ENCODE peak calls at places on chromosomes 16 and 17, in ten cellular contexts. X, O, P, Z, U, Y, S, M, D and V are unnamed samples.

GRCh38 chr16:55700067-55700466 is 44.3 kb downstream of the SLC6A2 start:
- DNase-seq in S (no peak), P (no peak), O (no peak), U (no peak), M (no peak), D (no peak), Y (no peak), X (no peak), Z (no peak), V (no peak)

GRCh38 chr17:14730821-14731220 is 429.9 kb downstream of the HS3ST3B1 start:
- DNase-seq in O (no peak), D (no peak), Z (no peak), Y (no peak), X (no peak), S (no peak), U (no peak), P (no peak), M (no peak), V (no peak)

GRCh38 chr17:3993493-3994220 is 29.4 kb upstream of the ATP2A3 start:
- DNase-seq in Z (no peak), O (no peak), S (no peak), M (no peak), U (no peak), P (peak; percentile 34), Y (no peak), X (no peak), D (no peak), V (no peak)

GRCh38 chr17:69643686-69644085 is 229.2 kb downstream of the MAP2K6 start:
- DNase-seq in S (no peak), U (no peak), X (no peak), Z (no peak), O (no peak), P (peak; percentile 90), D (no peak), M (no peak), Y (no peak), V (no peak)

GRCh38 chr17:9212376-9213310 is 191.3 kb downstream of the NTN1 start:
- DNase-seq in U (no peak), Y (no peak), D (no peak), P (no peak), M (no peak), Z (peak; percentile 53), X (no peak), S (no peak), O (no peak), V (no peak)

GRCh38 chr16:69522732-69523404 is 42.9 kb upstream of the NFAT5 start:
- DNase-seq in Y (no peak), O (no peak), U (no peak), X (no peak), P (no peak), S (no peak), Z (no peak), D (no peak), M (no peak), V (no peak)

GRCh38 chr16:65176603-65177002 is 54.7 kb upstream of the CDH11 start:
- DNase-seq in P (peak; percentile 76), X (no peak), U (no peak), M (no peak), Z (no peak), Y (no peak), D (no peak), S (no peak), O (no peak), V (no peak)

GRCh38 chr17:39014795-39015545 is 47.8 kb upstream of the FBXO47 start:
- DNase-seq in U (no peak), Y (no peak), Z (no peak), D (no peak), S (no peak), O (no peak), P (no peak), M (no peak), X (no peak), V (no peak)

GRCh38 chr17:18190629-18191028 is 7.0 kb downstream of the ALKBH5 start:
- DNase-seq in S (no peak), O (no peak), D (no peak), U (no peak), P (no peak), X (no peak), M (no peak), Y (no peak), Z (no peak), V (no peak)

GRCh38 chr16:79898703-79899102 is 298.2 kb upstream of the MAF start:
- DNase-seq in P (no peak), O (no peak), X (no peak), M (no peak), D (no peak), U (no peak), Z (no peak), Y (no peak), S (no peak), V (no peak)

GRCh38 chr17:50163846-50164696 is 1.7 kb upstream of the SGCA start:
- DNase-seq in Y (no peak), X (no peak), U (peak; percentile 87), O (no peak), Z (peak; percentile 85), M (no peak), P (no peak), S (no peak), D (no peak), V (no peak)

GRCh38 chr16:1333854-1334719 is 642 bp downstream of the BAIAP3 start:
- DNase-seq in O (no peak), Z (no peak), Y (no peak), X (no peak), S (no peak), M (no peak), U (no peak), P (no peak), D (no peak), V (no peak)

GRCh38 chr17:66441012-66441703 is 138.7 kb downstream of the PRKCA start:
- DNase-seq in Z (no peak), Y (no peak), U (no peak), M (no peak), P (no peak), D (no peak), X (no peak), S (no peak), O (no peak), V (no peak)

GRCh38 chr16:24309222-24309905 is 53.2 kb downstream of the CACNG3 start:
- DNase-seq in D (no peak), S (no peak), X (no peak), Z (no peak), Y (no peak), M (no peak), U (no peak), P (no peak), O (no peak), V (no peak)

GRCh38 chr17:27494192-27495091 is 38.2 kb downstream of the KSR1 start:
- DNase-seq in P (peak; percentile 85), M (peak; percentile 33), X (no peak), Y (no peak), O (no peak), Z (no peak), U (no peak), S (no peak), D (no peak), V (no peak)

GRCh38 chr17:42436401-42436800 is 13.3 kb upstream of the CAVIN1 start:
- DNase-seq in U (no peak), X (no peak), S (no peak), O (no peak), P (peak; percentile 99), Z (no peak), M (no peak), D (no peak), Y (no peak), V (no peak)

GRCh38 chr17:80124351-80124981 is 22.5 kb downstream of the EIF4A3 start:
- DNase-seq in D (no peak), Z (no peak), U (no peak), M (no peak), Y (no peak), P (peak; percentile 56), S (no peak), X (no peak), O (peak; percentile 51), V (no peak)

GRCh38 chr16:66335704-66336329 is 30.7 kb upstream of the CDH5 start:
- DNase-seq in O (no peak), M (peak; percentile 56), U (no peak), Y (no peak), Z (peak; percentile 57), P (peak; percentile 73), X (no peak), D (no peak), S (no peak), V (no peak)

GRCh38 chr17:19867654-19868395 is at the start of gene ULK2:
- DNase-seq in X (no peak), U (no peak), M (peak; percentile 63), O (no peak), D (peak; percentile 29), Z (peak; percentile 86), Y (no peak), P (peak; percentile 72), S (no peak), V (peak; percentile 90)

GRCh38 chr17:43219746-43220380 is 8.2 kb downstream of the TMEM106A start:
- DNase-seq in O (no peak), X (no peak), D (no peak), M (no peak), Z (peak; percentile 23), Y (no peak), P (no peak), S (no peak), U (no peak), V (peak; percentile 46)

GRCh38 chr16:47779201-47780016 is 318.3 kb downstream of the PHKB start:
- DNase-seq in X (no peak), Z (peak; percentile 73), P (peak; percentile 19), M (no peak), Y (peak; percentile 10), O (no peak), S (no peak), U (no peak), D (no peak), V (no peak)

GRCh38 chr17:34356194-34356593 is at the start of gene CCL13:
- DNase-seq in Z (no peak), U (no peak), Y (no peak), M (no peak), X (peak; percentile 89), O (no peak), P (no peak), D (no peak), S (no peak), V (no peak)